ENCODE peak calls at places on chromosomes 13 and 19, in nine cellular contexts. One of them, this sample, is unnamed.

GRCh38 chr13:20403826-20404225 is 121.8 kb downstream of the CRYL1 start:
- DNase-seq in lower lobe of right lung: no peak
- DNase-seq in thyroid gland: no peak
- DNase-seq in lower leg skin: no peak
- DNase-seq in ovary: no peak
- DNase-seq in endodermal cell: no peak
- DNase-seq in choroid plexus epithelial cell: no peak
- DNase-seq in cardiac fibroblast: no peak
- DNase-seq in BJ: no peak
- DNase-seq in this sample: no peak

GRCh38 chr13:102701331-102701730 is 6.5 kb upstream of the METTL21C start:
- DNase-seq in lower leg skin: no peak
- DNase-seq in endodermal cell: no peak
- DNase-seq in cardiac fibroblast: no peak
- DNase-seq in lower lobe of right lung: no peak
- DNase-seq in ovary: no peak
- DNase-seq in BJ: no peak
- DNase-seq in thyroid gland: no peak
- DNase-seq in choroid plexus epithelial cell: no peak
- DNase-seq in this sample: no peak

GRCh38 chr19:44696939-44697669 is 1.8 kb upstream of the CEACAM16 start:
- DNase-seq in endodermal cell: peak; percentile 81
- DNase-seq in lower leg skin: no peak
- DNase-seq in cardiac fibroblast: no peak
- DNase-seq in lower lobe of right lung: no peak
- DNase-seq in ovary: no peak
- DNase-seq in BJ: no peak
- DNase-seq in thyroid gland: peak; percentile 70
- DNase-seq in choroid plexus epithelial cell: peak; percentile 8
- DNase-seq in this sample: no peak

GRCh38 chr19:6425732-6426686 is 1.4 kb upstream of the KHSRP start:
- DNase-seq in ovary: peak; percentile 53
- DNase-seq in lower lobe of right lung: no peak
- DNase-seq in BJ: no peak
- DNase-seq in choroid plexus epithelial cell: no peak
- DNase-seq in thyroid gland: no peak
- DNase-seq in cardiac fibroblast: no peak
- DNase-seq in lower leg skin: no peak
- DNase-seq in endodermal cell: no peak
- DNase-seq in this sample: no peak

GRCh38 chr13:113939905-113940339 is 34.0 kb downstream of the C13orf46 start:
- DNase-seq in BJ: no peak
- DNase-seq in lower leg skin: no peak
- DNase-seq in thyroid gland: no peak
- DNase-seq in endodermal cell: no peak
- DNase-seq in choroid plexus epithelial cell: no peak
- DNase-seq in ovary: no peak
- DNase-seq in lower lobe of right lung: no peak
- DNase-seq in cardiac fibroblast: no peak
- DNase-seq in this sample: no peak

GRCh38 chr13:62663767-62664166 is 1248.1 kb upstream of the PCDH20 start:
- DNase-seq in choroid plexus epithelial cell: no peak
- DNase-seq in cardiac fibroblast: no peak
- DNase-seq in endodermal cell: no peak
- DNase-seq in lower lobe of right lung: no peak
- DNase-seq in BJ: no peak
- DNase-seq in thyroid gland: no peak
- DNase-seq in ovary: no peak
- DNase-seq in lower leg skin: no peak
- DNase-seq in this sample: no peak

GRCh38 chr19:3586124-3586626 is 897 bp downstream of the GIPC3 start:
- DNase-seq in cardiac fibroblast: no peak
- DNase-seq in lower lobe of right lung: no peak
- DNase-seq in thyroid gland: no peak
- DNase-seq in BJ: no peak
- DNase-seq in endodermal cell: peak; percentile 81
- DNase-seq in ovary: no peak
- DNase-seq in lower leg skin: no peak
- DNase-seq in choroid plexus epithelial cell: no peak
- DNase-seq in this sample: no peak

GRCh38 chr19:31351212-31352193 is 2.3 kb upstream of the TSHZ3 start:
- DNase-seq in cardiac fibroblast: peak; percentile 58
- DNase-seq in BJ: no peak
- DNase-seq in endodermal cell: peak; percentile 73
- DNase-seq in lower leg skin: no peak
- DNase-seq in choroid plexus epithelial cell: peak; percentile 76
- DNase-seq in thyroid gland: peak; percentile 44
- DNase-seq in ovary: peak; percentile 74
- DNase-seq in lower lobe of right lung: no peak
- DNase-seq in this sample: no peak

GRCh38 chr19:32396046-32396652 is 9.4 kb upstream of the DPY19L3 start:
- DNase-seq in BJ: no peak
- DNase-seq in ovary: no peak
- DNase-seq in lower leg skin: no peak
- DNase-seq in cardiac fibroblast: no peak
- DNase-seq in thyroid gland: no peak
- DNase-seq in endodermal cell: no peak
- DNase-seq in choroid plexus epithelial cell: no peak
- DNase-seq in lower lobe of right lung: no peak
- DNase-seq in this sample: no peak

GRCh38 chr19:33395561-33396550 is 22.3 kb downstream of the CEBPG start:
- DNase-seq in BJ: no peak
- DNase-seq in choroid plexus epithelial cell: no peak
- DNase-seq in cardiac fibroblast: peak; percentile 76
- DNase-seq in ovary: peak; percentile 66
- DNase-seq in lower lobe of right lung: peak; percentile 72
- DNase-seq in thyroid gland: peak; percentile 85
- DNase-seq in lower leg skin: no peak
- DNase-seq in endodermal cell: no peak
- DNase-seq in this sample: no peak

GRCh38 chr13:33448889-33449288 is 163.3 kb upstream of the STARD13 start:
- DNase-seq in BJ: no peak
- DNase-seq in endodermal cell: no peak
- DNase-seq in lower lobe of right lung: no peak
- DNase-seq in choroid plexus epithelial cell: no peak
- DNase-seq in ovary: no peak
- DNase-seq in thyroid gland: no peak
- DNase-seq in cardiac fibroblast: no peak
- DNase-seq in lower leg skin: no peak
- DNase-seq in this sample: no peak

GRCh38 chr13:53276265-53276664 is 247.7 kb downstream of the OLFM4 start:
- DNase-seq in lower leg skin: no peak
- DNase-seq in cardiac fibroblast: no peak
- DNase-seq in endodermal cell: peak; percentile 55
- DNase-seq in thyroid gland: no peak
- DNase-seq in ovary: no peak
- DNase-seq in BJ: no peak
- DNase-seq in lower lobe of right lung: no peak
- DNase-seq in choroid plexus epithelial cell: no peak
- DNase-seq in this sample: no peak

GRCh38 chr13:91701975-91702374 is 303.6 kb downstream of the GPC5 start:
- DNase-seq in ovary: no peak
- DNase-seq in BJ: no peak
- DNase-seq in thyroid gland: no peak
- DNase-seq in lower leg skin: no peak
- DNase-seq in choroid plexus epithelial cell: no peak
- DNase-seq in lower lobe of right lung: no peak
- DNase-seq in cardiac fibroblast: no peak
- DNase-seq in endodermal cell: no peak
- DNase-seq in this sample: no peak

GRCh38 chr19:20503536-20503935 is 62.0 kb downstream of the ZNF737 start:
- DNase-seq in choroid plexus epithelial cell: peak; percentile 3
- DNase-seq in lower leg skin: no peak
- DNase-seq in thyroid gland: peak; percentile 19
- DNase-seq in BJ: no peak
- DNase-seq in ovary: no peak
- DNase-seq in cardiac fibroblast: peak; percentile 19
- DNase-seq in lower lobe of right lung: no peak
- DNase-seq in endodermal cell: no peak
- DNase-seq in this sample: no peak

DNA sequence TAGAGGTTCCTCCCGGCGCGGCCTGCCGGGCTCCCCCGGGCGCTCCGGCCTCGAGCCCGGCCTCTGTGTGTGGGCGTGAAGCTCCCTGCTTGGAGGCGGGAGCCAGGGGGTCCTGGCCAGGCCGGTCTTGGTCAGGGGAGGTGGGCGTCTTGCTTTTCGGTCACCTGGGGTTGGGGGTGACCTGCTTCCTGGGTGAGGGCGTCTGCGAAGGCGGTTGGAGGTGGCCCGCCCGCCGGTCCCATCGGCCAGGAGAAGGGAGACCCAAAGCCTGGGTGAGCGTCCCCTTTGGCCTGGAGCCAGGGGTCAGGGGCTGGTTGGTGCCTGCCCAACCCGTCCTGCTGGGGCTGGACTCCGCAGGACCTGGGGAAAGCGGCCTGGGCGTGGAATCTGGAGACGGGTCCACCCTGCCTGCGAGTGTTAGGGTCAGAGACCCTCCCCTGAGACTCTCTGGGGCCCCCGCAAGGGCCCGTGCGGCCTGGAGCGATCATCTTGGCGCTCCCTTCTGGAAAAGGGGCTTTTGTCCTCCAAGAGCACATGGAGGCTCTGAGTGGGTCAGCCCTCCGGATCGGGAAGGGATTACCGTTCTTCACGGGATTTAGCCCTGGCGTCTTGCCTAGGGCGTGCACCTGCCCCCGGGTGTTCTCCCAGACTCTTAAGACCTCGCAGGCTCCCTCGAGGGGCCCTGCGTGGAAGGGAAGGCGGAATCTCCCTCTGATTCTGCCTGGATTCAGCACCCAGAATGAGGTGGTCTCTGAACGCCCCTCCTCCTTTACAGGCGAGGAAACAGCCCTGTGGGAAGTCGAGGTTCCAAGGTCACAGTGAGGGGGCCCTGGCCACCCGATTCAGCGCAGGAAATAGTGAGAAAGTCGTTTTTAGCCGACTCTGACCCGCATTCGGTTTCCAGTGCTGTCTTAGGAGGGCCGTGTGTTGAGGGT is 762 bp downstream of the BSG start:
- DNase-seq in lower leg skin: peak; percentile 51
- DNase-seq in cardiac fibroblast: peak; percentile 66
- DNase-seq in ovary: peak; percentile 79
- DNase-seq in thyroid gland: peak; percentile 73
- DNase-seq in BJ: no peak
- DNase-seq in lower lobe of right lung: peak; percentile 72
- DNase-seq in choroid plexus epithelial cell: peak; percentile 65
- DNase-seq in endodermal cell: peak; percentile 73
- DNase-seq in this sample: no peak
- H3K4me3 ChIP-seq in lower leg skin: peak overlapping the region; percentile 81
- H3K4me3 ChIP-seq in cardiac fibroblast: peak overlapping the region; percentile 100
- H3K4me3 ChIP-seq in ovary: peak overlapping the region; percentile 97
- H3K4me3 ChIP-seq in thyroid gland: peak overlapping the region; percentile 81
- H3K4me3 ChIP-seq in BJ: peak overlapping the region; percentile 86
- H3K4me3 ChIP-seq in lower lobe of right lung: peak overlapping the region; percentile 96
- H3K4me3 ChIP-seq in choroid plexus epithelial cell: peak overlapping the region; percentile 72
- H3K4me3 ChIP-seq in endodermal cell: peak overlapping the region; percentile 91
- H3K4me3 ChIP-seq in this sample: peak overlapping the region; percentile 96

GRCh38 chr19:51337861-51338562 is 3.9 kb downstream of the VSIG10L start:
- DNase-seq in endodermal cell: peak; percentile 48
- DNase-seq in cardiac fibroblast: no peak
- DNase-seq in ovary: peak; percentile 37
- DNase-seq in BJ: no peak
- DNase-seq in choroid plexus epithelial cell: no peak
- DNase-seq in thyroid gland: no peak
- DNase-seq in lower lobe of right lung: no peak
- DNase-seq in lower leg skin: no peak
- DNase-seq in this sample: no peak

GRCh38 chr19:51338563-51339312 is 3.2 kb downstream of the VSIG10L start:
- DNase-seq in BJ: no peak
- DNase-seq in thyroid gland: peak; percentile 84
- DNase-seq in cardiac fibroblast: peak; percentile 79
- DNase-seq in ovary: peak; percentile 89
- DNase-seq in choroid plexus epithelial cell: peak; percentile 78
- DNase-seq in lower lobe of right lung: peak; percentile 91
- DNase-seq in lower leg skin: peak; percentile 76
- DNase-seq in endodermal cell: peak; percentile 97
- DNase-seq in this sample: no peak

GRCh38 chr19:51341066-51341465 is 873 bp downstream of the VSIG10L start:
- DNase-seq in BJ: no peak
- DNase-seq in thyroid gland: no peak
- DNase-seq in endodermal cell: peak; percentile 45
- DNase-seq in cardiac fibroblast: no peak
- DNase-seq in choroid plexus epithelial cell: no peak
- DNase-seq in ovary: peak; percentile 44
- DNase-seq in lower leg skin: no peak
- DNase-seq in lower lobe of right lung: no peak
- DNase-seq in this sample: no peak

GRCh38 chr19:51339687-51340656 is 2.0 kb downstream of the VSIG10L start:
- DNase-seq in cardiac fibroblast: peak; percentile 99
- DNase-seq in thyroid gland: peak; percentile 96
- DNase-seq in lower lobe of right lung: peak; percentile 99
- DNase-seq in endodermal cell: peak; percentile 100
- DNase-seq in choroid plexus epithelial cell: peak; percentile 99
- DNase-seq in BJ: peak; percentile 78
- DNase-seq in ovary: peak; percentile 99
- DNase-seq in lower leg skin: peak; percentile 99
- DNase-seq in this sample: peak; percentile 72

GRCh38 chr19:51339313-51339686 is 2.6 kb downstream of the VSIG10L start:
- DNase-seq in thyroid gland: no peak
- DNase-seq in choroid plexus epithelial cell: no peak
- DNase-seq in ovary: no peak
- DNase-seq in BJ: no peak
- DNase-seq in lower leg skin: peak; percentile 32
- DNase-seq in lower lobe of right lung: no peak
- DNase-seq in endodermal cell: no peak
- DNase-seq in cardiac fibroblast: no peak
- DNase-seq in this sample: no peak
- TF ChIP-seq CTCF in thyroid gland: no peak
- TF ChIP-seq CTCF in choroid plexus epithelial cell: peak; percentile 2
- TF ChIP-seq CTCF in ovary: no peak
- TF ChIP-seq CTCF in BJ: no peak
- TF ChIP-seq CTCF in lower leg skin: no peak
- TF ChIP-seq CTCF in lower lobe of right lung: no peak
- TF ChIP-seq CTCF in endodermal cell: no peak
- TF ChIP-seq CTCF in cardiac fibroblast: no peak
- TF ChIP-seq CTCF in this sample: no peak

GRCh38 chr19:51944798-51945552 is 17.7 kb downstream of the ZNF613 start:
- DNase-seq in cardiac fibroblast: no peak
- DNase-seq in BJ: no peak
- DNase-seq in choroid plexus epithelial cell: peak; percentile 16
- DNase-seq in thyroid gland: no peak
- DNase-seq in lower lobe of right lung: no peak
- DNase-seq in endodermal cell: no peak
- DNase-seq in ovary: no peak
- DNase-seq in lower leg skin: no peak
- DNase-seq in this sample: no peak

GRCh38 chr19:51946602-51947001 is 19.3 kb downstream of the ZNF613 start:
- DNase-seq in choroid plexus epithelial cell: no peak
- DNase-seq in cardiac fibroblast: no peak
- DNase-seq in BJ: no peak
- DNase-seq in lower lobe of right lung: no peak
- DNase-seq in lower leg skin: no peak
- DNase-seq in thyroid gland: no peak
- DNase-seq in ovary: no peak
- DNase-seq in endodermal cell: no peak
- DNase-seq in this sample: no peak

GRCh38 chr19:51948979-51949378 is 21.7 kb downstream of the ZNF613 start:
- DNase-seq in lower lobe of right lung: no peak
- DNase-seq in endodermal cell: no peak
- DNase-seq in choroid plexus epithelial cell: peak; percentile 32
- DNase-seq in lower leg skin: no peak
- DNase-seq in BJ: no peak
- DNase-seq in cardiac fibroblast: peak; percentile 6
- DNase-seq in thyroid gland: peak; percentile 87
- DNase-seq in ovary: peak; percentile 61
- DNase-seq in this sample: no peak
- H3K4me3 ChIP-seq in lower lobe of right lung: peak overlapping the region; percentile 6
- H3K4me3 ChIP-seq in endodermal cell: peak overlapping the region; percentile 45
- H3K4me3 ChIP-seq in choroid plexus epithelial cell: peak overlapping the region; percentile 33
- H3K4me3 ChIP-seq in lower leg skin: no peak overlapping the region
- H3K4me3 ChIP-seq in BJ: peak overlapping the region; percentile 6
- H3K4me3 ChIP-seq in cardiac fibroblast: no peak overlapping the region
- H3K4me3 ChIP-seq in thyroid gland: peak overlapping the region; percentile 39
- H3K4me3 ChIP-seq in ovary: no peak overlapping the region
- H3K4me3 ChIP-seq in this sample: peak overlapping the region; percentile 44

GRCh38 chr13:112186091-112186490 is 119.1 kb downstream of the SOX1 start:
- DNase-seq in BJ: no peak
- DNase-seq in choroid plexus epithelial cell: no peak
- DNase-seq in lower leg skin: no peak
- DNase-seq in thyroid gland: no peak
- DNase-seq in lower lobe of right lung: no peak
- DNase-seq in cardiac fibroblast: no peak
- DNase-seq in ovary: no peak
- DNase-seq in endodermal cell: peak; percentile 22
- DNase-seq in this sample: no peak
- TF ChIP-seq CTCF in BJ: no peak
- TF ChIP-seq CTCF in choroid plexus epithelial cell: no peak
- TF ChIP-seq CTCF in lower leg skin: no peak
- TF ChIP-seq CTCF in thyroid gland: no peak
- TF ChIP-seq CTCF in lower lobe of right lung: no peak
- TF ChIP-seq CTCF in cardiac fibroblast: no peak
- TF ChIP-seq CTCF in ovary: no peak
- TF ChIP-seq CTCF in endodermal cell: no peak
- TF ChIP-seq CTCF in this sample: no peak